ENCODE peak calls at places on chromosomes 12 and 14, in four cellular contexts. K is HepG2, B is H1, E is K562. M is an unnamed sample.

GRCh38 chr14:71466942-71467341 is 465.3 kb upstream of the RGS6 start:
- DNase-seq in K (no peak), B (no peak), E (no peak), M (no peak)

GRCh38 chr12:32603858-32604257 is 75.2 kb upstream of the DNM1L start:
- DNase-seq in K (no peak), B (no peak), E (no peak), M (peak; percentile 66)

GRCh38 chr12:99752740-99753139 is 105.2 kb downstream of the GARIN6 start:
- DNase-seq in K (no peak), B (no peak), E (no peak), M (no peak)

GRCh38 chr14:38101679-38102078 is 106.0 kb upstream of the SSTR1 start:
- DNase-seq in K (no peak), B (no peak), E (no peak), M (no peak)

GRCh38 chr14:42335918-42336317 is 729.2 kb downstream of the LRFN5 start:
- DNase-seq in K (no peak), B (peak; percentile 47), E (no peak), M (no peak)

GRCh38 chr12:64660237-64661018 is 50.1 kb downstream of the RASSF3 start:
- DNase-seq in K (no peak), B (no peak), E (no peak), M (peak; percentile 53)

GRCh38 chr12:111437816-111438454 is 32.2 kb downstream of the SH2B3 start:
- DNase-seq in K (no peak), B (no peak), E (no peak), M (no peak)

GRCh38 chr12:125331342-125332052 is 266.3 kb downstream of the AACS start:
- DNase-seq in K (no peak), B (no peak), E (no peak), M (no peak)

GRCh38 chr12:111396726-111397445 is 8.8 kb upstream of the SH2B3 start:
- DNase-seq in K (peak; percentile 61), B (peak; percentile 98), E (peak; percentile 85), M (no peak)

GRCh38 chr12:110763578-110763977 is 20.9 kb upstream of the PPP1CC start:
- DNase-seq in K (no peak), B (no peak), E (no peak), M (no peak)

GRCh38 chr14:66092748-66093147 is 393.4 kb upstream of the CCDC196 start:
- DNase-seq in K (no peak), B (no peak), E (no peak), M (no peak)

GRCh38 chr14:103540816-103541493 is 12.0 kb downstream of the TRMT61A start:
- DNase-seq in K (no peak), B (no peak), E (no peak), M (no peak)

GRCh38 chr14:67285876-67286452 is 44.7 kb downstream of the PALS1 start:
- DNase-seq in K (peak; percentile 25), B (no peak), E (peak; percentile 7), M (no peak)

GRCh38 chr12:60308366-60309000 is 712.7 kb downstream of the SLC16A7 start:
- DNase-seq in K (no peak), B (no peak), E (no peak), M (no peak)

GRCh38 chr12:24899503-24900098 is 49.3 kb downstream of the BCAT1 start:
- DNase-seq in K (no peak), B (no peak), E (no peak), M (no peak)

GRCh38 chr14:76772300-76773187 is 11.3 kb downstream of the VASH1 start:
- DNase-seq in K (no peak), B (peak; percentile 49), E (peak; percentile 78), M (no peak)

GRCh38 chr12:13000935-13001724 is 1.1 kb upstream of the HEBP1 start:
- DNase-seq in K (peak; percentile 23), B (peak; percentile 71), E (peak; percentile 46), M (no peak)

GRCh38 chr12:27644446-27644845 is 51.8 kb upstream of the REP15 start:
- DNase-seq in K (no peak), B (no peak), E (no peak), M (no peak)

GRCh38 chr12:63164911-63165310 is 13.9 kb upstream of the AVPR1A start:
- DNase-seq in K (no peak), B (no peak), E (no peak), M (no peak)

GRCh38 chr12:123696209-123696608 is 15.9 kb upstream of the ATP6V0A2 start:
- DNase-seq in K (no peak), B (no peak), E (no peak), M (no peak)

GRCh38 chr14:95935228-95935822 is 58.7 kb downstream of the TUNAR start:
- DNase-seq in K (peak; percentile 6), B (no peak), E (peak; percentile 14), M (no peak)

GRCh38 chr14:59395672-59396071 is 69.5 kb downstream of the GPR135 start:
- DNase-seq in K (no peak), B (no peak), E (no peak), M (no peak)

GRCh38 chr12:14982562-14982961 is 9.7 kb downstream of the PDE6H start:
- DNase-seq in K (no peak), B (no peak), E (no peak), M (no peak)

GRCh38 chr12:31323466-31324115 is 2.4 kb downstream of the SINHCAF start:
- DNase-seq in K (no peak), B (peak; percentile 67), E (peak; percentile 44), M (no peak)

DNA sequence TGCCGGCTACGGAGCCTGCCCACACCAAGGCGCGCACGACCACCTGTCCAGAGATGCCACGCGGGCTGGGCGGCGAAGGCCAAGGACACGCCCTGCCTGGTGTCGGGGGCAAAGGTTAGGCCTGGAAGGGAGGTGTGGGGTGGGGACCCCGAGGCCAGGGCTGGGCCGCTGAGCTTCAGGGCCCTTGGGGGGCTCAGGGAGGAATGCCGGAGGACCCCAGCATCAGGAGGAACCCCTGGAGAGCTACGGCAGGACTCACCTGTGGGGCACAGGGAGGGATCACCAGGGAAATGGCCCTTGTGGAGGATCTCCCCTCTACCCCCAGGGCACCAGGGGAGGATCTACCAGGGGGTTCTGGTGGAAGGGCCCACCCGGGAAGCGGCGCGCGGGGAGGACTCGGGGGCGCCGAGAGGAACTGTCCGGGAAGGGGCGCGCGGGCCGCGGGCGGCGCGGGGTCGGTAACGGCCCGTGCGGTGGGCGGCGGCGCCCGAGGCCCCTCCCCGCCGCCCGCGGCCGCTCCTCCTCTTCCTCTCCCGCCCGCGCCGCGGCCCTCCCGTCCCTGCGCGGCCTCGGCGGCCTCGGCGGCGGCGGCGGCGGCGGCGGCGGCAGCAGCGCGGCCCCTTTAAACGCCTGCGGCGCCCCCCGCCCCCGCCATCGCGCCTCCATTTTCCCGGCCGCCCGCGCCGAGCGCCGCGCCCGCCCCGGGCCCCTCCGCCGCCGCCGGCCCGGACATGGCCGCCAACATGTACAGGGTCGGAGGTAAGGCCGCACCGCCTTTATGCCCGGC is at the start of gene MTA1:
- DNase-seq in K (peak; percentile 35), B (no peak), E (peak; percentile 74), M (no peak)
- H3K9ac ChIP-seq in K (peak within 1 kb of the TSS; percentile 89), B (peak within 1 kb of the TSS; percentile 71), E (peak within 1 kb of the TSS; percentile 81), M (peak within 1 kb of the TSS; percentile 89)

DNA sequence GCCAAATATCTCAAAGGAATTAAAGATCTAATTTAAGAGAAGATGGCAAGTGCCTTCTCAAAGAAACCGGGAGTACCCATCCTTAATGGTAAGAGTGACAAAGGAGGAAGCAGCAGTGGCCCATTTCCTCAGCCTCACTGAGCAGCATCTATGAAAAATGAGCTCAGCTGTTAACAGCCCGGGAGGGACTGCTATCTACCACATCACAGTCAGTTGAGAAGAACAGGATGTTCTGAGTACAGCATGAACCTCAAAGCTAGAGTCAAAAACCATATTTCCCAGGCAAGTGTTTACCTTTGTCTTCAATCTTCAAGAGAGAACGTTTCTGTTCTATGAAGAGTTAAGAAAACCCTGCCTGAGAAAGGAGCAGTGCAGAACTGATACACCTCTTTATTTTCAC is 115.0 kb downstream of the BTG1 start:
- DNase-seq in K (no peak), B (no peak), E (no peak), M (peak; percentile 88)
- TF ChIP-seq CBX5 in K (no peak), B (no peak), E (no peak), M (peak; percentile 67)

GRCh38 chr12:107492393-107493134 is 193.0 kb upstream of the PWP1 start:
- DNase-seq in K (peak; percentile 40), B (no peak), E (no peak), M (no peak)
- H3K9ac ChIP-seq in K (no peak overlapping the region), B (no peak overlapping the region), E (no peak overlapping the region), M (no peak overlapping the region)

DNA sequence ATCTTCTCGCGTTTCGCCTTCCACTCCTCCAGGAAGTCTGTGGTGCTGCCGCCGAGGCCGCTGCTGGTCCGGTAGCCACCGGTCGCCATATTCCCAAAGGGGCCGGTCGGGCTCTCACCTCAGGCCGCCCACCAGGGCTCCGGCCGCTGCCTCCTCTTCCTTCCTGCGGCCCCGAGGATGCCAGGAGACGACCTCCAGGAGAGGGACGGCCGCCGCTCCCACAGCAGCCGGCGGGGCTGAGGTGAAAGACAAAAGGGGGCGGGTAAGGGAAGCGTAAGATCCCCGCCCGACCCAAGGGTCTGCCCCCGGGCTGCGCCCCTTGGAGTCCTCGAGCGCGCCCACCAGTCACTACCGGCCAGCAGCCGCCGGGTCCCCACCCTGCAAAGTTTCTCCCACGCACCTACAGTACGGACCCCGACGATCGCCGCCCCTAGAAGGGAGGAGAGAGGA is 583 bp downstream of the PAWR start:
- DNase-seq in K (peak; percentile 14), B (peak; percentile 81), E (no peak), M (no peak)
- TF ChIP-seq CBX5 in K (no peak), B (no peak), E (no peak), M (peak; percentile 9)